ENCODE peak calls at places on chromosomes 1 and 21, in five cellular contexts. K, F, G, P and N are unnamed samples.

GRCh38 chr1:155123801-155124200 is 3.9 kb upstream of the EFNA1 start:
- DNase-seq in K (no peak), F (no peak), G (no peak), P (no peak), N (no peak)

GRCh38 chr1:107835151-107835670 is 129.8 kb downstream of the VAV3 start:
- DNase-seq in K (no peak), F (no peak), G (no peak), P (no peak), N (no peak)

GRCh38 chr1:7508830-7509508 is 262.1 kb upstream of the VAMP3 start:
- DNase-seq in K (no peak), F (no peak), G (no peak), P (no peak), N (no peak)

GRCh38 chr1:21189906-21190500 is 13.3 kb upstream of the EIF4G3 start:
- DNase-seq in K (no peak), F (no peak), G (peak), P (no peak), N (no peak)

GRCh38 chr1:100187912-100188311 is 9.9 kb upstream of the LRRC39 start:
- DNase-seq in K (no peak), F (no peak), G (peak), P (peak), N (no peak)

GRCh38 chr1:202952818-202953217 is 5.3 kb downstream of the ADIPOR1 start:
- DNase-seq in K (no peak), F (no peak), G (no peak), P (no peak), N (no peak)

GRCh38 chr1:163796394-163796821 is 474.7 kb downstream of the NUF2 start:
- DNase-seq in K (no peak), F (no peak), G (no peak), P (no peak), N (no peak)

GRCh38 chr1:115647000-115647399 is 5.2 kb downstream of the VANGL1 start:
- DNase-seq in K (no peak), F (no peak), G (no peak), P (no peak), N (no peak)

GRCh38 chr1:205454903-205455335 is 926 bp downstream of the BLACAT1 start:
- DNase-seq in K (no peak), F (no peak), G (no peak), P (no peak), N (no peak)

GRCh38 chr1:195590649-195591048 is 1017.6 kb downstream of the KCNT2 start:
- DNase-seq in K (no peak), F (no peak), G (no peak), P (no peak), N (no peak)

GRCh38 chr1:167722152-167722869 is 529 bp downstream of the MPZL1 start:
- DNase-seq in K (no peak), F (no peak), G (peak), P (no peak), N (no peak)

GRCh38 chr1:67659229-67659628 is 25.8 kb upstream of the GADD45A start:
- DNase-seq in K (no peak), F (no peak), G (no peak), P (no peak), N (no peak)

GRCh38 chr1:245688536-245689453 is 534.0 kb downstream of the KIF26B start:
- DNase-seq in K (no peak), F (no peak), G (peak), P (no peak), N (no peak)

GRCh38 chr1:82894635-82895034 is 1093.9 kb downstream of the ADGRL2 start:
- DNase-seq in K (no peak), F (no peak), G (no peak), P (no peak), N (no peak)

GRCh38 chr1:245084551-245084950 is 70.2 kb upstream of the KIF26B start:
- DNase-seq in K (peak), F (no peak), G (no peak), P (no peak), N (no peak)

GRCh38 chr1:102529446-102529845 is 532.7 kb upstream of the OLFM3 start:
- DNase-seq in K (no peak), F (no peak), G (no peak), P (no peak), N (no peak)

GRCh38 chr1:43944860-43945259 is 1.9 kb upstream of the IPO13 start:
- DNase-seq in K (no peak), F (no peak), G (no peak), P (no peak), N (no peak)

GRCh38 chr21:31873275-31873695 is 465 bp downstream of the HUNK start:
- DNase-seq in K (no peak), F (no peak), G (peak), P (peak), N (no peak)

GRCh38 chr1:169886931-169887330 is 6.8 kb downstream of the SCYL3 start:
- DNase-seq in K (no peak), F (no peak), G (no peak), P (no peak), N (no peak)

GRCh38 chr1:38476111-38476783 is 383.3 kb downstream of the RRAGC start:
- DNase-seq in K (no peak), F (no peak), G (no peak), P (no peak), N (no peak)

GRCh38 chr1:38477811-38478210 is 381.8 kb downstream of the RRAGC start:
- DNase-seq in K (no peak), F (no peak), G (no peak), P (no peak), N (no peak)

GRCh38 chr1:38476784-38477175 is 382.8 kb downstream of the RRAGC start:
- DNase-seq in K (no peak), F (no peak), G (no peak), P (no peak), N (no peak)

GRCh38 chr1:38474738-38475623 is 384.6 kb downstream of the RRAGC start:
- DNase-seq in K (no peak), F (no peak), G (no peak), P (no peak), N (no peak)

DNA sequence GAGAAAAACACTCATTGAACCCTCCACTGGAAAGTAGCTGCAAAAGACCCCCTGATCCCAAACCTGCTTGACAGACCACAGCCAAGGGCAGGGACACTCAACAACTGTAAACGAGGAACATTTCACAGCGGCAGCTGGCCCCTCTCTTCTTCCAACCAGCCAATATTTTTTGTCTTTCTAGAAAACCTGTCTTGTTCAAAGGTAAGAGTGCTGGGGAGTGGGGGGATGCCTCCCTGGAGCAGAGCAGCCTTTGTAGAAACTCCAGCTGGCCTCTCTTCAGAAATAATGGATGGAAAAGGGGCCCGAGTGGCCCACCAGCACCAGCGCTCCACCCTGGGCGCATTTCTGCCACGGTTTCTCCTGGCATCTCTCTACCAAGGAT is 384.0 kb downstream of the RRAGC start:
- DNase-seq in K (no peak), F (no peak), G (no peak), P (no peak), N (no peak)
- TF ChIP-seq POLR2A in K (no peak), F (no peak), G (no peak), P (no peak), N (no peak)

DNA sequence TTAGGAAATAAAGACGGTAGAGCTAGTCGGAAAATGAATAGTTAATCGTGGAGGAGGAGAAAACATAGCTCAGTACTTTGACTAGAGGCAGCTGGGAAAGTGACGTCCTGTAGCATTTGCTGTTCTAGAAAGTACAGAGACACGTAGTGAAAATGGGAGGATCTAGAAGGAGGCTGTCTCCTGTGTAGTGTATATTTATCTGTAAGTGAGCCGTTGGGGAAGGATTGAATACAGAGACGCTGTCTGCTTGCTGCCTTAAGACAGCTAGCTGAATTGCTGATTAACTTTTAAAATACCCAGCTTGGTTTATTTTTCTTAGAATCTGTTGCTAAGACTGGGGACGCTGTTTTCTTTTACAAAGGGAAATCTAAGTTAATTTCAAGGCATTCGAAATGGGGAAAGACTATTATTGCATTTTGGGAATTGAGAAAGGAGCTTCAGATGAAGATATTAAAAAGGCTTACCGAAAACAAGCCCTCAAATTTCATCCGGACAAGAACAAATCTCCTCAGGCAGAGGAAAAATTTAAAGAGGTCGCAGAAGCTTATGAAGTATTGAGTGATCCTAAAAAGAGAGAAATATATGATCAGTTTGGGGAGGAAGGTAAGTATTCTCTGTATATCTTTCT is at the start of gene DNAJB4:
- DNase-seq in K (peak), F (peak), G (no peak), P (peak), N (no peak)
- TF ChIP-seq POLR2A in K (peak), F (no peak), G (no peak), P (peak), N (peak)

GRCh38 chr1:40316595-40317393 is at the start of gene COL9A2:
- DNase-seq in K (no peak), F (no peak), G (peak), P (no peak), N (peak)
- TF ChIP-seq POLR2A in K (no peak), F (no peak), G (no peak), P (no peak), N (no peak)

GRCh38 chr1:15476927-15477326 is 1.0 kb downstream of the CELA2B start:
- DNase-seq in K (no peak), F (no peak), G (no peak), P (no peak), N (no peak)
- TF ChIP-seq POLR2A in K (no peak), F (no peak), G (no peak), P (no peak), N (no peak)

GRCh38 chr1:37922767-37923550 is 23.9 kb downstream of the INPP5B start:
- DNase-seq in K (no peak), F (no peak), G (no peak), P (no peak), N (no peak)
- TF ChIP-seq POLR2A in K (no peak), F (no peak), G (no peak), P (no peak), N (no peak)

DNA sequence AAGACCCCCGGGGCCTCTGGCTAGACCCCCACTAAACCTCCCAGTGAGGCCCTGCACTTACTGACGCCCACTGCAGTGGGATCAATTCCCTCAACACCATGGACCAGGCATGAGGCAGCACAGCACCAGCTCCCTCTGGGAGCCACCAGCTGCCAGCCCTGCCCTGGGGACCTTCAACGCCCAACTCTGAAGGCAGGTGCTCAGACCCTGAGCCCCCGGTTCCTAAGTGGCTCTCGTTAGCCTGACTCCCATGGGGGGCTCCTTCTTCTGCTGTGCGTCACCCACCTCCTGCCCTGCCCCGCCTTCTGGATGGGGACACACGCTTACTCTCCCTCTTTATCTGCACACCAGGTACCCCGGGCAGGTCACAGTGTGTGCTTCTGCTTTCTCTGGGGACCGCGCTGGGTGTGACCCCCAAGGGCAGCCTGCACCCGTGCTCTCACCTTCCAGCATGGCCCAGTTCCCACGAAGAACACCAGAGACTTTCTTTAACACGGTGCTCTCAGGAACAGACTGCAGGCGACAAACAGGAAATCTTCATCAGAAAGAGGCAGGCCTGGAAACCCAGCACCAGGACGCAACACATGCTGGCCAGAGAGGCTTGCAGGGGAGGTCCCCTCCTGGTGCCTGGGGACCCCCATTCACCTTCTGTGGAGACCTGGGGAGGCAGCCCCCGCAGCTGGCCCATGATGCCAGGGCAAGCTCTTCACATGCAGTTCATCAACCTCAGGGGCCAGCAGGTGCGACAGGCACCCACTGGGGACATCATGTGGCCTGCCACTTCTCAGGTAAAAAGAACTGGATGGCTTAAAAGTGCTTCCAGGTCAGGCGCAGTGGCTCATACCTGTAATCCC is 27.3 kb downstream of the WDR4 start:
- DNase-seq in K (no peak), F (no peak), G (no peak), P (no peak), N (no peak)
- TF ChIP-seq POLR2A in K (no peak), F (no peak), G (no peak), P (no peak), N (no peak)

GRCh38 chr1:54715493-54716298 is at the start of gene TTC4:
- DNase-seq in K (peak), F (peak), G (peak), P (peak), N (no peak)
- TF ChIP-seq POLR2A in K (peak), F (peak), G (no peak), P (peak), N (no peak)

GRCh38 chr1:61741682-61742619 is at the start of gene PATJ:
- DNase-seq in K (no peak), F (peak), G (peak), P (peak), N (no peak)
- TF ChIP-seq POLR2A in K (no peak), F (no peak), G (no peak), P (no peak), N (no peak)